ENCODE peak calls at places on chromosomes 4 and X, in four cellular contexts. X is tibial nerve, P is ascending aorta, N is ovary. O is an unnamed sample.

GRCh38 chrX:29662759-29663503 is 552.4 kb upstream of the MAGEB2 start:
- DNase-seq in P (no peak), N (no peak), X (no peak), O (peak; percentile 92)

GRCh38 chrX:100368167-100368566 is 41.9 kb downstream of the PCDH19 start:
- DNase-seq in X (no peak), N (no peak), P (no peak), O (peak; percentile 39)

GRCh38 chrX:68820476-68821110 is 8.2 kb upstream of the EFNB1 start:
- DNase-seq in P (no peak), X (no peak), N (no peak), O (no peak)

GRCh38 chr4:1305781-1306455 is 16.2 kb downstream of the MAEA start:
- DNase-seq in N (no peak), X (no peak), P (no peak), O (peak; percentile 26)

GRCh38 chr4:188454573-188454972 is 315.3 kb downstream of the TRIML1 start:
- DNase-seq in X (no peak), N (no peak), P (no peak), O (no peak)

GRCh38 chr4:124337874-124338273 is 374.7 kb downstream of the ANKRD50 start:
- DNase-seq in P (no peak), N (no peak), X (peak; percentile 7), O (no peak)

GRCh38 chr4:30924521-30924920 is 204.4 kb downstream of the PCDH7 start:
- DNase-seq in N (no peak), P (no peak), X (no peak), O (no peak)

GRCh38 chr4:180567080-180567479 is 1676.1 kb upstream of the TENM3 start:
- DNase-seq in P (no peak), X (no peak), N (no peak), O (no peak)

GRCh38 chrX:108131471-108131870 is 39.9 kb downstream of the ATG4A start:
- DNase-seq in P (no peak), X (no peak), N (no peak), O (peak; percentile 57)

GRCh38 chrX:109374276-109374960 is 107.5 kb downstream of the GUCY2F start:
- DNase-seq in N (no peak), X (no peak), P (no peak), O (peak; percentile 87)

GRCh38 chrX:122220644-122221373 is 963.3 kb upstream of the GRIA3 start:
- DNase-seq in X (no peak), N (no peak), P (no peak), O (no peak)

GRCh38 chrX:155068165-155068564 is 2.8 kb downstream of the CMC4 start:
- DNase-seq in X (no peak), P (no peak), N (no peak), O (peak; percentile 24)

GRCh38 chrX:32176510-32176909 is 1034.8 kb downstream of the DMD start:
- DNase-seq in X (no peak), P (no peak), N (no peak), O (no peak)

GRCh38 chrX:9566150-9566621 is 101.3 kb downstream of the TBL1X start:
- DNase-seq in N (peak; percentile 70), X (peak; percentile 38), P (no peak), O (peak; percentile 81)

GRCh38 chr4:48902266-48902665 is 4.3 kb downstream of the OCIAD2 start:
- DNase-seq in P (no peak), X (no peak), N (no peak), O (peak; percentile 80)

GRCh38 chr4:6694177-6694901 is 661 bp downstream of the S100P start:
- DNase-seq in X (no peak), N (no peak), P (no peak), O (no peak)

GRCh38 chrX:77003956-77004355 is 443.2 kb upstream of the FGF16 start:
- DNase-seq in P (no peak), N (no peak), X (no peak), O (no peak)

GRCh38 chr4:6658635-6659075 is 18.2 kb downstream of the MRFAP1 start:
- DNase-seq in P (no peak), N (peak; percentile 37), X (no peak), O (peak; percentile 47)

GRCh38 chrX:23935116-23935515 is 27.3 kb downstream of the CXorf58 start:
- DNase-seq in X (no peak), N (no peak), P (no peak), O (no peak)

GRCh38 chr4:177511611-177512010 is 69.4 kb upstream of the AGA start:
- DNase-seq in X (no peak), P (no peak), N (no peak), O (peak; percentile 98)

GRCh38 chr4:140755811-140756291 is 334 bp downstream of the TBC1D9 start:
- DNase-seq in P (no peak), N (peak; percentile 55), X (peak; percentile 11), O (peak; percentile 51)

GRCh38 chrX:7316887-7317286 is 168.9 kb upstream of the PUDP start:
- DNase-seq in N (no peak), P (no peak), X (no peak), O (no peak)

GRCh38 chr4:122224348-122224747 is 72.2 kb downstream of the BLTP1 start:
- DNase-seq in P (no peak), N (no peak), X (peak; percentile 24), O (peak; percentile 11)

GRCh38 chr4:22478426-22478825 is 37.4 kb downstream of the ADGRA3 start:
- DNase-seq in P (no peak), N (no peak), X (no peak), O (no peak)

DNA sequence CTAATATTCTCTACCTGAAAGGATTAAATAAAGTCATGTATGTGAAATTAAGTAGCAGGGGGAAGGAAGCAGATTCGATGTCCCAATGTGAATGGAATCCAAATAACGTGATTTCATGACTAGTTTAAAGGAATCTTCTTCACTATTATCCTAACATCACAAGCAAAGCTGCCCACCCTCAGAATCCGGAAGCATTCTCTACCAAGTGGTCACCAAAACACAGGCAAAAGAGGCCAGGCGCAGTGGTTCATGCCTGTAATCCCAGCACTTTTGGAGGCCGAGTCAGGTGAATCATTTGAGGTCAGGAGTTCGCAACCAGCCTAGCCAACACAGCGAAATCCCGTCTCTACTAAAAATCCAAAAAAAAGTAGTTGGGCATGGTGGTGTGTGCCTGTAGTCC is 212.9 kb downstream of the LDB2 start:
- DNase-seq in N (no peak), P (no peak), X (no peak), O (no peak)
- H3K4me3 ChIP-seq in N (no peak overlapping the region), P (no peak overlapping the region), X (no peak overlapping the region), O (no peak overlapping the region)

DNA sequence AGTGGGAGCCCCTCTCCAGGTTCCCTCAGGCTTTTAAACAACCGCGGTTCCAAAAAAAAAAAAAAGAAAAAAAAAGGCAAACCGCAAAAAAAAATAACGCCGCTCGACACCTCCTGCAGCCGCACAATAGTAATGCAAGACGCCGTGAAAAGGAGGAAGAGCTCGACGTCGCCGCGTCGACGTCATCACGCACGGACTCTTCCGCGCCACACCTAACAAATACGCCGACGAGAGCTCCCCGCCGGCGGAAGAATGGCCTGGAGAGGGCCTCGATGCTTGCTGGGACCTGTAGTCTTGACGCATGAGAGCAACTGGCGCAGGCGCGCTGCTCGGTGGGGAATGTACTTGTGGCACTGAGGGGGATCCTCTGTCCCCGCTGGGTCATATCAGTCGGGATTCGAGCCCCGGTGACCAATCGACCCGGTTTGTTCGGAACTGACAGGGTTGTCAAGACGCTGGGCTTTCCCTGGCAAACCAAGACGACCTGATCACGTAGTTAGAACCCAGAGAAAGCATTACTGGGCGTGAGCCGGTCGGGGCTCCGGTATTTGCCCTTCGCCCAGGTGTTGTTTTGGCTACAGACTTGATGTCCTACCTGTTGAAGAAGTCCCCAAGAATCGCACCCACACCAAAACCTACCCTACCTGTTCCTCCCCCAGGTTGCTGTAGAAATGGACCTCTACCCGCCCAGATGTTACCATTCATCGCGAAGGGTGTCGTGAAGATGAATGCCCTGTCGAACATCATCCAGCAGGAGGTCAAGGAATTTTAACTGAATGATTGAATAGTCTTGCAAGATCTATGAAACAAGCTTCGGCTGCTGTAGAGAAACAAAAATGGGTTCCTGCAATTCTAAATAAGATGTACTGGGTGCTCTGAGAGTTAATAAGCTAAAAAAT is at the start of gene CBR4:
- DNase-seq in P (peak; percentile 95), N (peak; percentile 97), X (peak; percentile 93), O (peak; percentile 99)
- TF ChIP-seq CTCF in P (no peak), N (no peak), X (peak; percentile 38), O (peak; percentile 43)

DNA sequence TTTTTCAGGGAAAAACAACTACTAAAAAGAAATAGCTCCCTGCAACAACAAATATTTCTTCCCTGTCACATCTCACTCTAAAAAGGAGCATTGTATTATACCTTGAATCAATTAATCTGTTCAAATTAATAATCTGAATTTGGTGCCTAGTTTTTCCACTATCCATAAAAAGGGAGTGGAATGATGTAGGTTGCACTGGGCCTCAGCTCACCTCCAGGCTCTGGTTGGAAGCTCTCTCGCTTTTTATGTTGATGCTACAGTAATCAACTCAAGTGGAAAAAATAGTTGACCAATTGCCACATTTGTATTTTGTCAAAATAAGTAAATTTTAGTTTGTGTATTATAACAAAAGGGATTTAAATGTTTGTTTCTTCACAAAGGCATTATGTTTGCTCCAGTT is 126.1 kb downstream of the MAD2L1 start:
- DNase-seq in P (no peak), N (no peak), X (no peak), O (no peak)
- H3K4me3 ChIP-seq in P (no peak overlapping the region), N (no peak overlapping the region), X (no peak overlapping the region), O (no peak overlapping the region)

GRCh38 chr4:25075129-25075528 is 44.4 kb upstream of the LGI2 start:
- DNase-seq in P (no peak), N (no peak), X (no peak), O (no peak)

GRCh38 chr4:25065901-25066610 is 35.3 kb upstream of the LGI2 start:
- DNase-seq in N (no peak), P (no peak), X (no peak), O (no peak)

GRCh38 chr4:25068386-25068785 is 37.6 kb upstream of the LGI2 start:
- DNase-seq in N (no peak), X (no peak), P (no peak), O (no peak)

GRCh38 chr4:25069014-25069413 is 38.3 kb upstream of the LGI2 start:
- DNase-seq in X (no peak), P (no peak), N (no peak), O (peak; percentile 3)

DNA sequence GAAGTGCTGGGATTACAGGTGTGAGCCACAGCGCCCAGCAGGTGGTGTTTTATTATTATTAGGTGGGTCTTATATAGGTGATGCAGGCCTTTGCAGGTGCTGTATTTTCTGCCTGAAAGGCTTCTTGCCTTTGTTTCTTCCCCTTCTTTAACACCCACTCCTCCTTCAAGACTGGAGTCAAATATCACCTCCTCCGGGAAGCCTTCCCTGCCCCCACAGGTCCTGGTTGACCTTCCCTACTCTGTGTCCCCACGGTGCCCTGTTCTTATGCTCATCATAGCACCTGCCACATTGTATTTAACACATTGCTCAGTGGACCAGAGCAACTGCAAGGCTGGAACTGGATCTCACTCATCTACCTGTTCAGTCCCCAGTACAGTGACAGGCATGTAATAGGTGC is 39.8 kb upstream of the LGI2 start:
- DNase-seq in X (no peak), P (no peak), N (no peak), O (no peak)
- TF ChIP-seq CTCF in X (no peak), P (no peak), N (no peak), O (no peak)